ENCODE peak calls at places on chromosomes 6 and 20, in four cellular contexts. S, M, C and E are unnamed samples.

GRCh38 chr6:113732384-113732966 is 124.7 kb upstream of the MARCKS start:
- DNase-seq in S (no peak), M (no peak), C (no peak), E (no peak)

GRCh38 chr6:111758608-111759293 is 114.5 kb downstream of the FYN start:
- DNase-seq in S (no peak), M (no peak), C (no peak), E (peak)

GRCh38 chr20:59003836-59004492 is 3.1 kb downstream of the CTSZ start:
- DNase-seq in S (no peak), M (no peak), C (no peak), E (no peak)

GRCh38 chr6:37239950-37240713 is 17.4 kb upstream of the TBC1D22B start:
- DNase-seq in S (peak), M (peak), C (peak), E (peak)

GRCh38 chr6:75932067-75932466 is 140.4 kb downstream of the IMPG1 start:
- DNase-seq in S (peak), M (no peak), C (peak), E (peak)

GRCh38 chr6:34736838-34737237 is 20.5 kb upstream of the SNRPC start:
- DNase-seq in S (no peak), M (no peak), C (no peak), E (no peak)

GRCh38 chr6:150153905-150154492 is 11.2 kb downstream of the PPP1R14C start:
- DNase-seq in S (no peak), M (peak), C (peak), E (no peak)

GRCh38 chr20:5945963-5946362 is 4.4 kb downstream of the TRMT6 start:
- DNase-seq in S (no peak), M (peak), C (peak), E (no peak)

GRCh38 chr6:108699290-108700041 is 138.7 kb downstream of the FOXO3 start:
- DNase-seq in S (no peak), M (no peak), C (no peak), E (no peak)

GRCh38 chr20:59598625-59599310 is 5.6 kb upstream of the PHACTR3 start:
- DNase-seq in S (peak), M (peak), C (peak), E (peak)

GRCh38 chr20:17701826-17702225 is 2.1 kb downstream of the BANF2 start:
- DNase-seq in S (no peak), M (no peak), C (no peak), E (no peak)

GRCh38 chr6:42339991-42340401 is 111.7 kb downstream of the TRERF1 start:
- DNase-seq in S (no peak), M (peak), C (peak), E (no peak)

GRCh38 chr20:48381353-48382120 is 446.3 kb downstream of the PREX1 start:
- DNase-seq in S (no peak), M (no peak), C (no peak), E (no peak)

GRCh38 chr20:25042531-25043498 is 15.1 kb downstream of the ACSS1 start:
- DNase-seq in S (no peak), M (no peak), C (no peak), E (peak)

GRCh38 chr6:160005861-160006540 is 37.1 kb downstream of the IGF2R start:
- DNase-seq in S (no peak), M (peak), C (no peak), E (no peak)

GRCh38 chr6:4774296-4774695 is 1.9 kb upstream of the CDYL start:
- DNase-seq in S (no peak), M (no peak), C (no peak), E (no peak)

GRCh38 chr20:24465730-24466129 is 3.7 kb upstream of the SYNDIG1 start:
- DNase-seq in S (no peak), M (peak), C (no peak), E (no peak)

GRCh38 chr6:150450918-150451317 is 82.1 kb downstream of the IYD start:
- DNase-seq in S (no peak), M (no peak), C (no peak), E (no peak)

GRCh38 chr6:51778666-51779065 is 308.7 kb downstream of the PKHD1 start:
- DNase-seq in S (no peak), M (no peak), C (peak), E (no peak)

GRCh38 chr6:72622094-72622540 is 253 bp downstream of the KCNQ5 start:
- DNase-seq in S (no peak), M (peak), C (no peak), E (peak)

GRCh38 chr6:136534268-136534667 is 16.0 kb downstream of the MAP7 start:
- DNase-seq in S (no peak), M (no peak), C (no peak), E (no peak)

GRCh38 chr20:19944772-19945459 is 72.2 kb upstream of the NAA20 start:
- DNase-seq in S (no peak), M (peak), C (no peak), E (no peak)

GRCh38 chr6:133809406-133809805 is 79.5 kb upstream of the TCF21 start:
- DNase-seq in S (no peak), M (peak), C (no peak), E (no peak)

GRCh38 chr20:30921286-30922071 is 336.0 kb upstream of the DEFB115 start:
- DNase-seq in S (no peak), M (no peak), C (no peak), E (no peak)

GRCh38 chr20:30919514-30920188 is 337.8 kb upstream of the DEFB115 start:
- DNase-seq in S (no peak), M (no peak), C (no peak), E (no peak)

GRCh38 chr20:30922129-30922528 is 335.3 kb upstream of the DEFB115 start:
- DNase-seq in S (no peak), M (no peak), C (no peak), E (no peak)
- TF ChIP-seq EZH2 in S (no peak), M (no peak), C (no peak), E (no peak)

GRCh38 chr6:84773133-84773430 is 8.7 kb upstream of the TBX18 start:
- DNase-seq in S (no peak), M (no peak), C (no peak), E (no peak)
- TF ChIP-seq EZH2 in S (no peak), M (peak), C (no peak), E (no peak)

GRCh38 chr6:5996701-5997419 is 9.9 kb downstream of the NRN1 start:
- DNase-seq in S (no peak), M (peak), C (no peak), E (peak)
- TF ChIP-seq EZH2 in S (no peak), M (no peak), C (no peak), E (peak)

GRCh38 chr20:21102691-21103311 is 3.4 kb downstream of the LINC00237 start:
- DNase-seq in S (no peak), M (peak), C (no peak), E (no peak)
- TF ChIP-seq EZH2 in S (no peak), M (no peak), C (no peak), E (no peak)